ENCODE peak calls at places on chromosomes 4 and X, in five cellular contexts. W, B, C, F and L are unnamed samples.

GRCh38 chr4:27763830-27764525 is 903.3 kb downstream of the STIM2 start:
- DNase-seq in W (no peak), C (no peak), B (no peak), F (no peak), L (no peak)

GRCh38 chr4:39609454-39609911 is 29.2 kb downstream of the SMIM14 start:
- DNase-seq in C (no peak), B (no peak), F (no peak), W (no peak), L (no peak)

GRCh38 chrX:38431525-38431924 is 79.1 kb downstream of the OTC start:
- DNase-seq in W (no peak), F (no peak), C (no peak), B (no peak), L (no peak)

GRCh38 chr4:79141530-79141929 is 184.3 kb downstream of the NAA11 start:
- DNase-seq in B (peak), F (no peak), W (no peak), C (no peak), L (no peak)

GRCh38 chrX:118536687-118537461 is 41.3 kb downstream of the DOCK11 start:
- DNase-seq in C (no peak), W (no peak), F (no peak), B (peak), L (no peak)

GRCh38 chr4:38320833-38321232 is 343.2 kb upstream of the KLF3 start:
- DNase-seq in B (no peak), W (no peak), F (no peak), C (no peak), L (no peak)

GRCh38 chrX:129875669-129876068 is 30.3 kb upstream of the UTP14A start:
- DNase-seq in B (peak), W (no peak), C (no peak), F (no peak), L (no peak)

GRCh38 chr4:5399790-5400421 is 308.5 kb downstream of the EVC2 start:
- DNase-seq in B (peak), F (no peak), C (no peak), W (no peak), L (no peak)

GRCh38 chr4:120801171-120801758 is 121.3 kb downstream of the PRDM5 start:
- DNase-seq in W (peak), F (no peak), C (no peak), B (peak), L (no peak)

GRCh38 chrX:74187211-74187610 is 116.8 kb upstream of the ZCCHC13 start:
- DNase-seq in C (no peak), W (no peak), B (no peak), F (no peak), L (no peak)

GRCh38 chr4:104394409-104394813 is 100.3 kb downstream of the CXXC4 start:
- DNase-seq in W (peak), C (peak), B (peak), F (no peak), L (no peak)

GRCh38 chr4:138348055-138348454 is 105.9 kb upstream of the SLC7A11 start:
- DNase-seq in W (no peak), C (no peak), B (no peak), F (no peak), L (no peak)

GRCh38 chr4:76376534-76376933 is 44.4 kb downstream of the CCDC158 start:
- DNase-seq in C (no peak), B (no peak), F (no peak), W (no peak), L (no peak)

GRCh38 chr4:112234952-112235609 is 3.5 kb downstream of the AP1AR start:
- DNase-seq in C (peak), B (peak), W (peak), F (peak), L (peak)

GRCh38 chr4:23943478-23943877 is 53.6 kb upstream of the PPARGC1A start:
- DNase-seq in C (no peak), W (no peak), B (no peak), F (no peak), L (no peak)

GRCh38 chrX:101417981-101418841 is 10.2 kb downstream of the HNRNPH2 start:
- DNase-seq in F (no peak), W (peak), B (peak), C (peak), L (peak)

GRCh38 chr4:183183906-183184535 is 85.0 kb downstream of the WWC2 start:
- DNase-seq in C (no peak), B (no peak), W (no peak), F (no peak), L (no peak)

GRCh38 chrX:6968231-6968630 is 179.3 kb upstream of the STS start:
- DNase-seq in F (no peak), B (peak), C (no peak), W (no peak), L (no peak)

GRCh38 chrX:97616883-97617510 is 733.3 kb downstream of the RPA4 start:
- DNase-seq in F (no peak), W (no peak), B (peak), C (no peak), L (no peak)

GRCh38 chr4:42965326-42965725 is 72.8 kb downstream of the GRXCR1 start:
- DNase-seq in W (no peak), F (no peak), B (no peak), C (no peak), L (no peak)

GRCh38 chr4:59161249-59161648 is 2038.9 kb upstream of the ADGRL3 start:
- DNase-seq in C (no peak), W (no peak), F (no peak), B (no peak), L (no peak)